ENCODE peak calls at places on chromosomes 5 and 9, in ten cellular contexts. One of them, this sample, is unnamed.

GRCh38 chr5:54993318-54993717 is 7.9 kb upstream of the ESM1 start:
- DNase-seq in stimulated activated CD8-positive, alpha-beta memory T cell treated with anti-CD3 and anti-CD28 coated beads, Interleukin-7, amount 100 ng/mL, for 1 hour: no peak
- DNase-seq in keratinocyte: no peak
- DNase-seq in SK-N-SH: no peak
- DNase-seq in fibroblast of mammary gland: no peak
- DNase-seq in H4: no peak
- DNase-seq in activated CD4-positive, alpha-beta memory T cell treated with anti-CD3 and anti-CD28 coated beads, Interleukin-2, amount 10 ng/mL, durations not matched to agents 7 days and 5 days: no peak
- DNase-seq in activated naive CD8-positive, alpha-beta T cell treated with anti-CD3 and anti-CD28 coated beads, Interleukin-2, amount 50 U/mL, for 24 hours: no peak
- DNase-seq in activated CD8-positive, alpha-beta memory T cell treated with anti-CD3 and anti-CD28 coated beads for 48 hours: no peak
- DNase-seq in T-helper 17 cell: no peak
- DNase-seq in this sample: no peak

GRCh38 chr9:69023650-69024049 is 9.7 kb upstream of the PRKACG start:
- DNase-seq in stimulated activated CD8-positive, alpha-beta memory T cell treated with anti-CD3 and anti-CD28 coated beads, Interleukin-7, amount 100 ng/mL, for 1 hour: no peak
- DNase-seq in keratinocyte: no peak
- DNase-seq in SK-N-SH: no peak
- DNase-seq in fibroblast of mammary gland: no peak
- DNase-seq in H4: no peak
- DNase-seq in activated CD4-positive, alpha-beta memory T cell treated with anti-CD3 and anti-CD28 coated beads, Interleukin-2, amount 10 ng/mL, durations not matched to agents 7 days and 5 days: no peak
- DNase-seq in activated naive CD8-positive, alpha-beta T cell treated with anti-CD3 and anti-CD28 coated beads, Interleukin-2, amount 50 U/mL, for 24 hours: no peak
- DNase-seq in activated CD8-positive, alpha-beta memory T cell treated with anti-CD3 and anti-CD28 coated beads for 48 hours: no peak
- DNase-seq in T-helper 17 cell: no peak
- DNase-seq in this sample: no peak

GRCh38 chr5:173472164-173472563 is 143.9 kb upstream of the STC2 start:
- DNase-seq in stimulated activated CD8-positive, alpha-beta memory T cell treated with anti-CD3 and anti-CD28 coated beads, Interleukin-7, amount 100 ng/mL, for 1 hour: no peak
- DNase-seq in keratinocyte: peak
- DNase-seq in SK-N-SH: no peak
- DNase-seq in fibroblast of mammary gland: peak
- DNase-seq in H4: peak
- DNase-seq in activated CD4-positive, alpha-beta memory T cell treated with anti-CD3 and anti-CD28 coated beads, Interleukin-2, amount 10 ng/mL, durations not matched to agents 7 days and 5 days: no peak
- DNase-seq in activated naive CD8-positive, alpha-beta T cell treated with anti-CD3 and anti-CD28 coated beads, Interleukin-2, amount 50 U/mL, for 24 hours: no peak
- DNase-seq in activated CD8-positive, alpha-beta memory T cell treated with anti-CD3 and anti-CD28 coated beads for 48 hours: no peak
- DNase-seq in T-helper 17 cell: no peak
- DNase-seq in this sample: no peak

GRCh38 chr9:124489222-124489621 is 18.0 kb downstream of the NR5A1 start:
- DNase-seq in stimulated activated CD8-positive, alpha-beta memory T cell treated with anti-CD3 and anti-CD28 coated beads, Interleukin-7, amount 100 ng/mL, for 1 hour: no peak
- DNase-seq in keratinocyte: no peak
- DNase-seq in SK-N-SH: no peak
- DNase-seq in fibroblast of mammary gland: no peak
- DNase-seq in H4: no peak
- DNase-seq in activated CD4-positive, alpha-beta memory T cell treated with anti-CD3 and anti-CD28 coated beads, Interleukin-2, amount 10 ng/mL, durations not matched to agents 7 days and 5 days: no peak
- DNase-seq in activated naive CD8-positive, alpha-beta T cell treated with anti-CD3 and anti-CD28 coated beads, Interleukin-2, amount 50 U/mL, for 24 hours: no peak
- DNase-seq in activated CD8-positive, alpha-beta memory T cell treated with anti-CD3 and anti-CD28 coated beads for 48 hours: no peak
- DNase-seq in T-helper 17 cell: no peak
- DNase-seq in this sample: no peak

GRCh38 chr9:35073276-35073607 is 817 bp upstream of the VCP start:
- DNase-seq in stimulated activated CD8-positive, alpha-beta memory T cell treated with anti-CD3 and anti-CD28 coated beads, Interleukin-7, amount 100 ng/mL, for 1 hour: no peak
- DNase-seq in keratinocyte: no peak
- DNase-seq in SK-N-SH: no peak
- DNase-seq in fibroblast of mammary gland: peak
- DNase-seq in H4: no peak
- DNase-seq in activated CD4-positive, alpha-beta memory T cell treated with anti-CD3 and anti-CD28 coated beads, Interleukin-2, amount 10 ng/mL, durations not matched to agents 7 days and 5 days: no peak
- DNase-seq in activated naive CD8-positive, alpha-beta T cell treated with anti-CD3 and anti-CD28 coated beads, Interleukin-2, amount 50 U/mL, for 24 hours: no peak
- DNase-seq in activated CD8-positive, alpha-beta memory T cell treated with anti-CD3 and anti-CD28 coated beads for 48 hours: no peak
- DNase-seq in T-helper 17 cell: no peak
- DNase-seq in this sample: no peak

GRCh38 chr9:124132671-124133147 is 121.1 kb downstream of the LHX2 start:
- DNase-seq in stimulated activated CD8-positive, alpha-beta memory T cell treated with anti-CD3 and anti-CD28 coated beads, Interleukin-7, amount 100 ng/mL, for 1 hour: no peak
- DNase-seq in keratinocyte: no peak
- DNase-seq in SK-N-SH: no peak
- DNase-seq in fibroblast of mammary gland: peak
- DNase-seq in H4: no peak
- DNase-seq in activated CD4-positive, alpha-beta memory T cell treated with anti-CD3 and anti-CD28 coated beads, Interleukin-2, amount 10 ng/mL, durations not matched to agents 7 days and 5 days: no peak
- DNase-seq in activated naive CD8-positive, alpha-beta T cell treated with anti-CD3 and anti-CD28 coated beads, Interleukin-2, amount 50 U/mL, for 24 hours: no peak
- DNase-seq in activated CD8-positive, alpha-beta memory T cell treated with anti-CD3 and anti-CD28 coated beads for 48 hours: no peak
- DNase-seq in T-helper 17 cell: no peak
- DNase-seq in this sample: no peak

GRCh38 chr5:170342153-170342552 is 44.6 kb upstream of the LCP2 start:
- DNase-seq in stimulated activated CD8-positive, alpha-beta memory T cell treated with anti-CD3 and anti-CD28 coated beads, Interleukin-7, amount 100 ng/mL, for 1 hour: no peak
- DNase-seq in keratinocyte: no peak
- DNase-seq in SK-N-SH: no peak
- DNase-seq in fibroblast of mammary gland: no peak
- DNase-seq in H4: no peak
- DNase-seq in activated CD4-positive, alpha-beta memory T cell treated with anti-CD3 and anti-CD28 coated beads, Interleukin-2, amount 10 ng/mL, durations not matched to agents 7 days and 5 days: no peak
- DNase-seq in activated naive CD8-positive, alpha-beta T cell treated with anti-CD3 and anti-CD28 coated beads, Interleukin-2, amount 50 U/mL, for 24 hours: no peak
- DNase-seq in activated CD8-positive, alpha-beta memory T cell treated with anti-CD3 and anti-CD28 coated beads for 48 hours: no peak
- DNase-seq in T-helper 17 cell: no peak
- DNase-seq in this sample: no peak

GRCh38 chr9:123239726-123240125 is 28.7 kb downstream of the STRBP start:
- DNase-seq in stimulated activated CD8-positive, alpha-beta memory T cell treated with anti-CD3 and anti-CD28 coated beads, Interleukin-7, amount 100 ng/mL, for 1 hour: no peak
- DNase-seq in keratinocyte: no peak
- DNase-seq in SK-N-SH: no peak
- DNase-seq in fibroblast of mammary gland: no peak
- DNase-seq in H4: no peak
- DNase-seq in activated CD4-positive, alpha-beta memory T cell treated with anti-CD3 and anti-CD28 coated beads, Interleukin-2, amount 10 ng/mL, durations not matched to agents 7 days and 5 days: no peak
- DNase-seq in activated naive CD8-positive, alpha-beta T cell treated with anti-CD3 and anti-CD28 coated beads, Interleukin-2, amount 50 U/mL, for 24 hours: no peak
- DNase-seq in activated CD8-positive, alpha-beta memory T cell treated with anti-CD3 and anti-CD28 coated beads for 48 hours: no peak
- DNase-seq in T-helper 17 cell: no peak
- DNase-seq in this sample: no peak

GRCh38 chr5:99437986-99438385 is 509.2 kb upstream of the CHD1 start:
- DNase-seq in stimulated activated CD8-positive, alpha-beta memory T cell treated with anti-CD3 and anti-CD28 coated beads, Interleukin-7, amount 100 ng/mL, for 1 hour: no peak
- DNase-seq in keratinocyte: no peak
- DNase-seq in SK-N-SH: no peak
- DNase-seq in fibroblast of mammary gland: no peak
- DNase-seq in H4: no peak
- DNase-seq in activated CD4-positive, alpha-beta memory T cell treated with anti-CD3 and anti-CD28 coated beads, Interleukin-2, amount 10 ng/mL, durations not matched to agents 7 days and 5 days: no peak
- DNase-seq in activated naive CD8-positive, alpha-beta T cell treated with anti-CD3 and anti-CD28 coated beads, Interleukin-2, amount 50 U/mL, for 24 hours: no peak
- DNase-seq in activated CD8-positive, alpha-beta memory T cell treated with anti-CD3 and anti-CD28 coated beads for 48 hours: no peak
- DNase-seq in T-helper 17 cell: no peak
- DNase-seq in this sample: no peak

GRCh38 chr5:33457817-33458216 is 17.1 kb downstream of the TARS1 start:
- DNase-seq in stimulated activated CD8-positive, alpha-beta memory T cell treated with anti-CD3 and anti-CD28 coated beads, Interleukin-7, amount 100 ng/mL, for 1 hour: no peak
- DNase-seq in keratinocyte: no peak
- DNase-seq in SK-N-SH: no peak
- DNase-seq in fibroblast of mammary gland: no peak
- DNase-seq in H4: no peak
- DNase-seq in activated CD4-positive, alpha-beta memory T cell treated with anti-CD3 and anti-CD28 coated beads, Interleukin-2, amount 10 ng/mL, durations not matched to agents 7 days and 5 days: no peak
- DNase-seq in activated naive CD8-positive, alpha-beta T cell treated with anti-CD3 and anti-CD28 coated beads, Interleukin-2, amount 50 U/mL, for 24 hours: no peak
- DNase-seq in activated CD8-positive, alpha-beta memory T cell treated with anti-CD3 and anti-CD28 coated beads for 48 hours: no peak
- DNase-seq in T-helper 17 cell: no peak
- DNase-seq in this sample: no peak

GRCh38 chr9:81855538-81855937 is 72.7 kb upstream of the SPATA31D4 start:
- DNase-seq in stimulated activated CD8-positive, alpha-beta memory T cell treated with anti-CD3 and anti-CD28 coated beads, Interleukin-7, amount 100 ng/mL, for 1 hour: no peak
- DNase-seq in keratinocyte: no peak
- DNase-seq in SK-N-SH: no peak
- DNase-seq in fibroblast of mammary gland: peak
- DNase-seq in H4: peak
- DNase-seq in activated CD4-positive, alpha-beta memory T cell treated with anti-CD3 and anti-CD28 coated beads, Interleukin-2, amount 10 ng/mL, durations not matched to agents 7 days and 5 days: no peak
- DNase-seq in activated naive CD8-positive, alpha-beta T cell treated with anti-CD3 and anti-CD28 coated beads, Interleukin-2, amount 50 U/mL, for 24 hours: no peak
- DNase-seq in activated CD8-positive, alpha-beta memory T cell treated with anti-CD3 and anti-CD28 coated beads for 48 hours: no peak
- DNase-seq in T-helper 17 cell: no peak
- DNase-seq in this sample: no peak

GRCh38 chr5:17224858-17225436 is 7.5 kb downstream of the BASP1 start:
- DNase-seq in stimulated activated CD8-positive, alpha-beta memory T cell treated with anti-CD3 and anti-CD28 coated beads, Interleukin-7, amount 100 ng/mL, for 1 hour: no peak
- DNase-seq in keratinocyte: no peak
- DNase-seq in SK-N-SH: no peak
- DNase-seq in fibroblast of mammary gland: peak
- DNase-seq in H4: no peak
- DNase-seq in activated CD4-positive, alpha-beta memory T cell treated with anti-CD3 and anti-CD28 coated beads, Interleukin-2, amount 10 ng/mL, durations not matched to agents 7 days and 5 days: no peak
- DNase-seq in activated naive CD8-positive, alpha-beta T cell treated with anti-CD3 and anti-CD28 coated beads, Interleukin-2, amount 50 U/mL, for 24 hours: no peak
- DNase-seq in activated CD8-positive, alpha-beta memory T cell treated with anti-CD3 and anti-CD28 coated beads for 48 hours: no peak
- DNase-seq in T-helper 17 cell: no peak
- DNase-seq in this sample: no peak

GRCh38 chr5:154562244-154562861 is 84.3 kb upstream of the HAND1 start:
- DNase-seq in stimulated activated CD8-positive, alpha-beta memory T cell treated with anti-CD3 and anti-CD28 coated beads, Interleukin-7, amount 100 ng/mL, for 1 hour: no peak
- DNase-seq in keratinocyte: no peak
- DNase-seq in SK-N-SH: no peak
- DNase-seq in fibroblast of mammary gland: no peak
- DNase-seq in H4: no peak
- DNase-seq in activated CD4-positive, alpha-beta memory T cell treated with anti-CD3 and anti-CD28 coated beads, Interleukin-2, amount 10 ng/mL, durations not matched to agents 7 days and 5 days: no peak
- DNase-seq in activated naive CD8-positive, alpha-beta T cell treated with anti-CD3 and anti-CD28 coated beads, Interleukin-2, amount 50 U/mL, for 24 hours: no peak
- DNase-seq in activated CD8-positive, alpha-beta memory T cell treated with anti-CD3 and anti-CD28 coated beads for 48 hours: no peak
- DNase-seq in T-helper 17 cell: no peak
- DNase-seq in this sample: no peak

GRCh38 chr5:60633336-60633735 is 66.6 kb downstream of the DEPDC1B start:
- DNase-seq in stimulated activated CD8-positive, alpha-beta memory T cell treated with anti-CD3 and anti-CD28 coated beads, Interleukin-7, amount 100 ng/mL, for 1 hour: no peak
- DNase-seq in keratinocyte: no peak
- DNase-seq in SK-N-SH: no peak
- DNase-seq in fibroblast of mammary gland: peak
- DNase-seq in H4: no peak
- DNase-seq in activated CD4-positive, alpha-beta memory T cell treated with anti-CD3 and anti-CD28 coated beads, Interleukin-2, amount 10 ng/mL, durations not matched to agents 7 days and 5 days: no peak
- DNase-seq in activated naive CD8-positive, alpha-beta T cell treated with anti-CD3 and anti-CD28 coated beads, Interleukin-2, amount 50 U/mL, for 24 hours: no peak
- DNase-seq in activated CD8-positive, alpha-beta memory T cell treated with anti-CD3 and anti-CD28 coated beads for 48 hours: no peak
- DNase-seq in T-helper 17 cell: no peak
- DNase-seq in this sample: no peak

This sample was measured in CD4-positive, CD25-positive, alpha-beta regulatory T cell.